ENCODE peak calls at places on chromosomes 3 and 15, in six cellular contexts. I is BJ, A is body of pancreas, E is ovary, H is upper lobe of right lung, T is fibroblast of lung. W is an unnamed sample. For H3K36me3, the result is how much of the 10 kb centered on the place peaks cover.

GRCh38 chr15:81256916-81257315 is 60.2 kb downstream of the IL16 start:
- DNase-seq in E (no peak), H (no peak), T (peak), A (no peak), I (no peak), W (no peak)

GRCh38 chr3:44835684-44836083 is 26.0 kb upstream of the TMEM42 start:
- DNase-seq in I (no peak), T (no peak), A (no peak), E (no peak), H (no peak), W (no peak)

GRCh38 chr3:142355692-142356091 is 92.1 kb downstream of the XRN1 start:
- DNase-seq in H (no peak), A (no peak), E (no peak), T (no peak), I (no peak), W (no peak)

GRCh38 chr3:143326983-143327382 is 207.4 kb downstream of the CHST2 start:
- DNase-seq in E (no peak), I (no peak), T (no peak), A (no peak), H (no peak), W (no peak)

GRCh38 chr3:38609386-38610111 is 39.9 kb downstream of the SCN5A start:
- DNase-seq in A (no peak), H (peak), I (no peak), E (no peak), T (no peak), W (no peak)

GRCh38 chr3:54621181-54621580 is 306.7 kb downstream of the LRTM1 start:
- DNase-seq in I (no peak), T (no peak), A (no peak), H (no peak), E (no peak), W (no peak)

GRCh38 chr3:194158942-194159439 is 23.0 kb downstream of the HES1 start:
- DNase-seq in I (no peak), H (no peak), E (no peak), A (peak), T (no peak), W (no peak)

GRCh38 chr15:100704281-100705055 is 102.1 kb downstream of the ASB7 start:
- DNase-seq in A (no peak), E (no peak), T (peak), H (peak), I (no peak), W (no peak)

GRCh38 chr15:25989327-25989726 is 126.2 kb upstream of the ATP10A start:
- DNase-seq in E (no peak), T (no peak), I (no peak), A (no peak), H (no peak), W (no peak)

GRCh38 chr3:196774191-196774820 is 34.6 kb downstream of the PAK2 start:
- DNase-seq in I (peak), H (no peak), T (no peak), E (no peak), A (no peak), W (no peak)

GRCh38 chr3:78258798-78259197 is 1218.9 kb downstream of the ROBO2 start:
- DNase-seq in E (no peak), I (peak), H (no peak), T (peak), A (no peak), W (no peak)

GRCh38 chr3:148379763-148380162 is 317.9 kb upstream of the AGTR1 start:
- DNase-seq in A (no peak), E (no peak), T (peak), I (no peak), H (no peak), W (peak)

GRCh38 chr15:94793641-94794040 is 562.3 kb downstream of the MCTP2 start:
- DNase-seq in H (no peak), T (peak), A (no peak), E (no peak), I (no peak), W (peak)

GRCh38 chr3:182738583-182739514 is 54.5 kb upstream of the ATP11B start:
- DNase-seq in A (peak), T (no peak), H (no peak), E (no peak), I (no peak), W (peak)

GRCh38 chr3:194588236-194588635 is 45.0 kb downstream of the TMEM44 start:
- DNase-seq in T (no peak), H (no peak), E (no peak), I (no peak), A (no peak), W (no peak)

GRCh38 chr3:115399751-115400150 is 223.6 kb upstream of the GAP43 start:
- DNase-seq in A (no peak), H (no peak), I (no peak), E (no peak), T (no peak), W (no peak)

GRCh38 chr15:70853270-70853854 is 595 bp downstream of the LARP6 start:
- DNase-seq in A (peak), T (peak), H (no peak), I (no peak), E (peak), W (no peak)

GRCh38 chr3:187889601-187890404 is 144.5 kb upstream of the BCL6 start:
- DNase-seq in E (no peak), A (no peak), I (no peak), H (no peak), T (peak), W (no peak)

DNA sequence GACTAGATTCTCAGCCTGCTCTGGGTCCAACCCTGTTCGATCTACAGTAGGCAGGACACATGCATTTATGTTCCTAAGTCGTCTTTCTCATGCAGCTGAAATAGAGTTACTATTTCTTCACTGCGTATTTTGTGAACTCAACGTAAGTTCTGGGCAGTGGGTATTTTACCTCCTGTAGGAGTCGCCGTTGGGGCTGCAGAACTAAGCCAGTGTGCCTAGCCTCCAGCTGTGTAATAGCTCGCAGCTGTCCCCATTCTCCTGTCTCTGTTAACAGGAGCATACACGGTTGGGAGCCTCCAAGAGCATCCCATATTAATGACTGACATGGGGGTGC is 58.4 kb upstream of the HRH1 start:
- DNase-seq in E (no peak), H (no peak), I (no peak), A (no peak), T (peak), W (no peak)
- TF ChIP-seq CTCF in E (no peak), H (no peak), I (peak), A (no peak), T (peak), W (peak)

DNA sequence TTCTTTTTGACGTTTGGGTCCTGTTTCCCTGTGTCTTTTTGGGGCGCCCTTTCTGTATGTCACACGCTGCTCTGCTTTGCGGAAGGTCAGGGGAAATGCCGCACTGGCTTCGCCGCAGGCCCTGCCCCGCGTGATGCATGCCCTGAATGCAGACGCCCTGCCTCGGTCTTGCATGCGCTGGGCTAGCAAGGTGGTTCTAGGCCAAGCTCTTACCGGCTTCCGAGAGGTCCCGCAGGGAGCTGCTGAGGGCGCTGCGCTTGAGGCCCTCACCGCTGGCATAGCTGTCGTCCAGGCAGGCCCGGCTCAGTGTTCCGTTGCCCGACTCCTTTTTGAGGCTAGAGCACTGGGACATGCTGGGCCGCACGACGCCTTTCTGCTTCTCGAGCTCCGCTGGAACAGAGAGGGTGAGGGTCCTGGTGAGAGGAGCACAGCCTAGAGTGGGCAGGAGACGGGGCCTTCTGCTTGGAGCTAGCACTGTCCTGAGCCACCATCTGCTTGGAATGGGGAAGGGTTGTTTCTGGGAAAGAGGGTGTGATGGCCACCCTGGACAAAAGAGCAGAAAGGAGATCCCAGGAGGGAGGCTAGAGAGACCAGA is 66.9 kb upstream of the RPL32 start:
- DNase-seq in T (no peak), E (no peak), I (no peak), A (no peak), H (no peak), W (no peak)
- H3K36me3 ChIP-seq in T (under half), E (under half), I (half or more), A (under half), H (half or more), W (under half)

DNA sequence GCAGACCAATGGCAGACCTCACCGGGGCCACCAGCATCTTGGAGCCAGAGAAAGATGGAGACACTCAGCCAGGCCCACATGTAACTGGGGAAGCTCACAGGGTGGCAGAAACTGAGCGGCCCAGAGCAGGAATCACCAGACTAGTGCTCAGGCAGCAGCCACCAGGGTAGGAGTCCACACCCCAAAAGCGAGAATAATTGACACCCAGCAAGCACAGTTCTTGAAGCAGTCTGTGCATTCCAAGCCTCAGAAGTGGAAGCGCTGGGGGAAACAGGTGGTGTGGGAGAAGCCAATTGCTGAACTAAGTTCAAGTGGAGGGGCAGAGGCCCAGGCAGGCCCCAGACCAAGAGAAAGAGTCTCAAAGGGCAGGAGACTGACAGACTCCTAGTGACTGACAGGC is 8.0 kb downstream of the NT5DC2 start:
- DNase-seq in A (no peak), T (no peak), H (peak), I (no peak), E (no peak), W (no peak)
- TF ChIP-seq CTCF in A (no peak), T (no peak), H (no peak), I (no peak), E (no peak), W (no peak)

GRCh38 chr15:39108021-39108420 is 472.9 kb upstream of the THBS1 start:
- DNase-seq in E (no peak), A (no peak), I (no peak), H (no peak), T (no peak), W (no peak)

GRCh38 chr15:39113741-39114140 is 467.1 kb upstream of the THBS1 start:
- DNase-seq in E (no peak), T (no peak), A (no peak), H (no peak), I (no peak), W (no peak)

GRCh38 chr15:39110336-39110735 is 470.5 kb upstream of the THBS1 start:
- DNase-seq in E (no peak), I (no peak), H (no peak), A (no peak), T (no peak), W (no peak)

GRCh38 chr15:39106913-39107312 is 474.0 kb upstream of the THBS1 start:
- DNase-seq in H (no peak), T (peak), E (no peak), A (no peak), I (no peak), W (no peak)

DNA sequence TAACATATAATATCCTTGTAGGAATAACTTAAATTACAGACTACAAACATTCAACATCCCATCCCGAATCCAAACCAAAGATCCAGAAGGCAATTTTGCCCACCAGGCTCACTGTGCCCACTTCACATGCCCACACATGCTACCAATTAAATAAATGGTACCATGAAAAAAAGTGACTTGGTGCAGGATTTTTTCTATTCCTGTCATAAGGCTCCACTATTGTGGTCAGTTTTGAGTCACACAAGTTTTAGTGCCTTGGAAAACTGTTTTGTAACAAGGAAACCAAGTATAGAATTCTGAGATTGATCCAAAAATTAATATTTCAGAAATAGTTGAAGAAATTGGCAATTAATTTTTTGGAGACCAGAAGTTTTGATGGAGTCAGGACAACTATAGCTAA is 470.1 kb upstream of the THBS1 start:
- DNase-seq in E (no peak), H (no peak), A (no peak), I (no peak), T (no peak), W (no peak)
- H3K36me3 ChIP-seq in E (under half), H (under half), A (under half), I (under half), T (under half), W (under half)

W was measured in kidney epithelial cell.